ENCODE peak calls at places on chromosomes 1 and 21, in nine cellular contexts. C, M, U, N, T, Y, Q, F and A are unnamed samples.

GRCh38 chr21:45294509-45295291 is 7.0 kb upstream of the POFUT2 start:
- DNase-seq in Q (no peak), U (peak), N (peak), C (no peak), F (no peak), Y (no peak), T (peak), M (no peak), A (peak)

GRCh38 chr1:49051647-49052046 is 275.0 kb upstream of the BEND5 start:
- DNase-seq in U (no peak), N (no peak), Q (no peak), F (no peak), C (peak), Y (no peak), M (no peak), T (no peak), A (no peak)

GRCh38 chr1:9907441-9907840 is 2.6 kb downstream of the CTNNBIP1 start:
- DNase-seq in Q (no peak), M (no peak), C (no peak), Y (no peak), F (peak), U (no peak), T (no peak), N (no peak), A (no peak)

GRCh38 chr1:28028873-28029654 is 59.3 kb downstream of the EYA3 start:
- DNase-seq in N (no peak), F (no peak), Q (no peak), M (no peak), U (no peak), C (no peak), Y (no peak), T (peak), A (peak)

GRCh38 chr1:115459161-115459560 is 121.1 kb upstream of the NGF start:
- DNase-seq in M (no peak), N (no peak), C (no peak), Y (no peak), T (no peak), F (no peak), Q (no peak), U (no peak), A (no peak)

GRCh38 chr1:214404154-214404553 is 123.2 kb downstream of the SMYD2 start:
- DNase-seq in M (no peak), N (no peak), Q (no peak), U (no peak), C (no peak), T (peak), Y (no peak), F (peak), A (peak)

GRCh38 chr1:245279346-245279745 is 124.6 kb downstream of the KIF26B start:
- DNase-seq in F (peak), C (no peak), U (no peak), N (no peak), Y (no peak), T (no peak), Q (no peak), M (no peak), A (no peak)

GRCh38 chr1:94514095-94514727 is 27.3 kb downstream of the F3 start:
- DNase-seq in Q (no peak), M (peak), F (peak), C (no peak), T (peak), N (no peak), Y (peak), U (no peak), A (peak)

GRCh38 chr1:218433744-218434143 is 88.6 kb downstream of the TGFB2 start:
- DNase-seq in T (no peak), Q (no peak), N (no peak), C (no peak), F (no peak), U (no peak), Y (no peak), M (no peak), A (no peak)

GRCh38 chr1:116999596-116999995 is 2.0 kb upstream of the CD101 start:
- DNase-seq in N (no peak), F (no peak), Q (no peak), C (no peak), U (no peak), T (no peak), M (no peak), Y (no peak), A (no peak)

GRCh38 chr1:227010645-227011044 is 70.6 kb downstream of the COQ8A start:
- DNase-seq in M (no peak), F (no peak), Y (no peak), C (no peak), T (no peak), Q (no peak), U (no peak), N (no peak), A (no peak)

GRCh38 chr1:41874903-41875411 is 43.8 kb downstream of the HIVEP3 start:
- DNase-seq in F (no peak), T (no peak), C (no peak), U (no peak), Y (no peak), M (no peak), Q (no peak), N (no peak), A (no peak)

GRCh38 chr1:246791303-246791918 is 67.2 kb downstream of the SCCPDH start:
- DNase-seq in F (no peak), C (no peak), U (no peak), T (no peak), N (no peak), Q (no peak), Y (no peak), M (no peak), A (no peak)

GRCh38 chr1:37161171-37161570 is 126.9 kb upstream of the GRIK3 start:
- DNase-seq in T (no peak), Q (no peak), U (no peak), Y (no peak), M (no peak), N (peak), F (no peak), C (no peak), A (no peak)

GRCh38 chr1:84870591-84870990 is 22.4 kb downstream of the LPAR3 start:
- DNase-seq in Q (no peak), U (no peak), N (no peak), Y (no peak), T (no peak), C (no peak), F (no peak), M (no peak), A (no peak)

GRCh38 chr1:40266786-40267535 is 8.9 kb downstream of the ZMPSTE24 start:
- DNase-seq in C (no peak), T (no peak), Y (no peak), F (no peak), Q (no peak), N (no peak), M (no peak), U (no peak), A (no peak)

GRCh38 chr21:16420086-16420724 is 690.4 kb downstream of the USP25 start:
- DNase-seq in F (no peak), N (peak), M (no peak), Y (no peak), T (peak), C (peak), Q (no peak), U (no peak), A (peak)

GRCh38 chr1:20370628-20371200 is 80.0 kb downstream of the VWA5B1 start:
- DNase-seq in U (no peak), Q (no peak), C (no peak), N (no peak), T (no peak), M (no peak), Y (no peak), F (no peak), A (peak)

GRCh38 chr21:36994501-36995189 is 11.9 kb upstream of the RIPPLY3 start:
- DNase-seq in U (no peak), Y (no peak), N (no peak), F (no peak), T (no peak), Q (no peak), C (no peak), M (peak), A (no peak)

GRCh38 chr1:115725600-115725999 is 42.9 kb downstream of the CASQ2 start:
- DNase-seq in M (no peak), F (no peak), N (no peak), U (no peak), Q (no peak), C (no peak), T (no peak), Y (no peak), A (no peak)

GRCh38 chr1:164240081-164240480 is 318.9 kb upstream of the PBX1 start:
- DNase-seq in C (no peak), T (no peak), Q (no peak), N (no peak), M (no peak), F (no peak), U (no peak), Y (no peak), A (no peak)

GRCh38 chr21:17045214-17045835 is 467.5 kb upstream of the CXADR start:
- DNase-seq in C (peak), T (peak), U (peak), Q (no peak), Y (no peak), F (peak), M (no peak), N (no peak), A (peak)

GRCh38 chr1:169885207-169885606 is 8.5 kb downstream of the SCYL3 start:
- DNase-seq in C (no peak), U (no peak), T (no peak), Y (no peak), N (no peak), F (no peak), Q (no peak), M (no peak), A (no peak)

GRCh38 chr21:28537371-28538079 is 455.2 kb downstream of the LTN1 start:
- DNase-seq in Y (no peak), N (no peak), T (peak), Q (no peak), U (peak), C (no peak), M (no peak), F (no peak), A (peak)

GRCh38 chr1:17520473-17521319 is 18.8 kb upstream of the ARHGEF10L start:
- DNase-seq in Y (no peak), U (no peak), C (no peak), N (no peak), F (no peak), M (no peak), Q (no peak), T (no peak), A (no peak)

GRCh38 chr1:203628185-203628996 is 1.8 kb downstream of the ATP2B4 start:
- DNase-seq in T (peak), U (peak), M (no peak), C (no peak), N (peak), Y (no peak), F (peak), Q (no peak), A (peak)

GRCh38 chr1:150102986-150103385 is 35.4 kb downstream of the VPS45 start:
- DNase-seq in U (no peak), C (no peak), N (no peak), M (no peak), Q (no peak), T (no peak), F (no peak), Y (no peak), A (no peak)

GRCh38 chr1:20717452-20718342 is at the start of gene KIF17:
- DNase-seq in Q (peak), F (peak), Y (peak), T (peak), M (peak), U (peak), C (no peak), N (peak), A (peak)

GRCh38 chr1:38041941-38042834 is 4.4 kb downstream of the POU3F1 start:
- DNase-seq in T (no peak), M (no peak), F (no peak), N (no peak), Y (no peak), C (no peak), Q (no peak), U (no peak), A (no peak)

GRCh38 chr1:43232071-43232470 is 37.7 kb upstream of the TMEM125 start:
- DNase-seq in C (no peak), T (peak), U (peak), Q (no peak), Y (no peak), N (no peak), F (no peak), M (no peak), A (peak)

GRCh38 chr1:167924553-167925223 is 10.8 kb upstream of the ADCY10 start:
- DNase-seq in C (no peak), N (no peak), M (no peak), F (no peak), Y (no peak), T (no peak), U (no peak), Q (no peak), A (no peak)

GRCh38 chr1:19049128-19049768 is 92.8 kb upstream of the IFFO2 start:
- DNase-seq in C (no peak), M (no peak), F (no peak), Y (no peak), T (no peak), N (no peak), Q (no peak), U (no peak), A (no peak)

GRCh38 chr21:37367301-37367757 is 756 bp downstream of the DYRK1A start:
- DNase-seq in N (no peak), U (peak), Q (no peak), M (no peak), Y (no peak), C (peak), F (no peak), T (no peak), A (peak)

GRCh38 chr1:29062157-29062942 is 61.4 kb downstream of the TMEM200B start:
- DNase-seq in Q (no peak), U (no peak), M (no peak), N (no peak), Y (no peak), T (peak), F (no peak), C (peak), A (no peak)

GRCh38 chr1:37915484-37916093 is 31.3 kb downstream of the INPP5B start:
- DNase-seq in M (no peak), Q (no peak), N (no peak), T (no peak), C (no peak), Y (no peak), F (no peak), U (no peak), A (no peak)

GRCh38 chr1:225464851-225465792 is 37.3 kb upstream of the LBR start:
- DNase-seq in C (no peak), F (no peak), Y (no peak), Q (no peak), N (no peak), T (no peak), U (no peak), M (no peak), A (no peak)

GRCh38 chr1:19563336-19564097 is 78.2 kb upstream of the CAPZB start:
- DNase-seq in U (peak), C (peak), M (no peak), N (peak), T (no peak), Y (no peak), Q (no peak), F (no peak), A (peak)

GRCh38 chr21:32611471-32611997 is 643 bp downstream of the CFAP298 start:
- DNase-seq in F (peak), T (peak), C (peak), M (peak), Y (peak), N (peak), U (peak), Q (no peak), A (peak)

GRCh38 chr1:119367332-119368124 is 1.1 kb upstream of the HAO2 start:
- DNase-seq in F (peak), Y (peak), N (no peak), M (no peak), T (peak), U (peak), Q (no peak), C (no peak), A (peak)